ENCODE peak calls at places on chromosomes 4 and X, in nine cellular contexts. One of them, this sample, is unnamed.
A peak's percentile ranks its signal among the peaks of the same experiment; 100 is the strongest.

GRCh38 chr4:7157666-7158065 is 34.7 kb upstream of the SORCS2 start:
- DNase-seq in PC-3: no peak
- DNase-seq in GM23338: no peak
- DNase-seq in OCI-LY7: no peak
- DNase-seq in GM23248: no peak
- DNase-seq in SK-N-SH: no peak
- DNase-seq in neural progenitor cell: no peak
- DNase-seq in hepatocyte: no peak
- DNase-seq in HCT116: no peak
- DNase-seq in this sample: no peak

GRCh38 chrX:129836827-129837226 is 6.9 kb downstream of the ZDHHC9 start:
- DNase-seq in OCI-LY7: no peak
- DNase-seq in SK-N-SH: no peak
- DNase-seq in HCT116: no peak
- DNase-seq in neural progenitor cell: no peak
- DNase-seq in PC-3: no peak
- DNase-seq in hepatocyte: no peak
- DNase-seq in GM23248: no peak
- DNase-seq in GM23338: no peak
- DNase-seq in this sample: no peak

GRCh38 chr4:62709618-62710252 is 1509.6 kb downstream of the ADGRL3 start:
- DNase-seq in HCT116: no peak
- DNase-seq in hepatocyte: peak; percentile 66
- DNase-seq in GM23338: peak; percentile 67
- DNase-seq in SK-N-SH: peak; percentile 16
- DNase-seq in neural progenitor cell: peak; percentile 57
- DNase-seq in OCI-LY7: peak; percentile 15
- DNase-seq in PC-3: peak; percentile 91
- DNase-seq in GM23248: peak; percentile 9
- DNase-seq in this sample: peak; percentile 60

GRCh38 chr4:88275949-88276515 is 8.3 kb downstream of the PPM1K start:
- DNase-seq in GM23248: no peak
- DNase-seq in hepatocyte: no peak
- DNase-seq in SK-N-SH: no peak
- DNase-seq in neural progenitor cell: no peak
- DNase-seq in OCI-LY7: no peak
- DNase-seq in HCT116: no peak
- DNase-seq in PC-3: peak; percentile 11
- DNase-seq in GM23338: no peak
- DNase-seq in this sample: no peak

GRCh38 chrX:14027511-14028019 is 2.1 kb downstream of the GEMIN8 start:
- DNase-seq in neural progenitor cell: no peak
- DNase-seq in GM23248: peak; percentile 77
- DNase-seq in PC-3: peak; percentile 86
- DNase-seq in SK-N-SH: no peak
- DNase-seq in OCI-LY7: no peak
- DNase-seq in HCT116: no peak
- DNase-seq in GM23338: no peak
- DNase-seq in hepatocyte: no peak
- DNase-seq in this sample: no peak

GRCh38 chrX:153968754-153969124 is 2.9 kb downstream of the HCFC1 start:
- DNase-seq in OCI-LY7: peak; percentile 82
- DNase-seq in hepatocyte: no peak
- DNase-seq in SK-N-SH: no peak
- DNase-seq in GM23248: peak; percentile 53
- DNase-seq in neural progenitor cell: peak; percentile 52
- DNase-seq in HCT116: no peak
- DNase-seq in PC-3: peak; percentile 10
- DNase-seq in GM23338: peak; percentile 22
- DNase-seq in this sample: peak; percentile 84

GRCh38 chr4:2092653-2093000 is 33.5 kb downstream of the NAT8L start:
- DNase-seq in PC-3: no peak
- DNase-seq in HCT116: no peak
- DNase-seq in GM23338: no peak
- DNase-seq in neural progenitor cell: peak; percentile 49
- DNase-seq in GM23248: no peak
- DNase-seq in SK-N-SH: no peak
- DNase-seq in hepatocyte: no peak
- DNase-seq in OCI-LY7: no peak
- DNase-seq in this sample: no peak

GRCh38 chr4:106334732-106335131 is 18.4 kb downstream of the AIMP1 start:
- DNase-seq in GM23338: no peak
- DNase-seq in neural progenitor cell: no peak
- DNase-seq in hepatocyte: no peak
- DNase-seq in GM23248: no peak
- DNase-seq in OCI-LY7: no peak
- DNase-seq in HCT116: no peak
- DNase-seq in PC-3: no peak
- DNase-seq in SK-N-SH: no peak
- DNase-seq in this sample: no peak

DNA sequence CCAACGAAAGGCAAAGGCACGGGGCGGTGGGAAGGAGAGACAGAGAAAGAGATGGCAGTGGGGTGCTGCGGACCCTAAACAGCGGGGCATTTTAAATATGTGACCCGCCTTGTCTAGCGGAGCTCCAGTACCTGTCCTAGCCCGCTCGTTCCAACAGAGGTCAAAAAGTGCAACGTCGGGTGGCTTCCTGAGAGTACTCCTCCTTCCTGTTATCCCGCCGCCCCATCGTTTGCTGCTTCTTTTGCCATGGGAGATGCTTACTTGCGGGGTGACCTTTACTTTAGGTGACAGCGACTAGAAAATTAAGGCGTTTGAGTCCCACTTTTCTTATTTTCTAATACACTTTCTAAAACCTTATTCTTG is 734 bp downstream of the NRK start:
- DNase-seq in OCI-LY7: no peak
- DNase-seq in hepatocyte: no peak
- DNase-seq in PC-3: no peak
- DNase-seq in neural progenitor cell: no peak
- DNase-seq in GM23248: no peak
- DNase-seq in GM23338: no peak
- DNase-seq in HCT116: no peak
- DNase-seq in SK-N-SH: peak; percentile 7
- DNase-seq in this sample: no peak
- H2AFZ ChIP-seq in OCI-LY7: no peak overlapping the region
- H2AFZ ChIP-seq in hepatocyte: no peak overlapping the region
- H2AFZ ChIP-seq in PC-3: no peak overlapping the region
- H2AFZ ChIP-seq in neural progenitor cell: peak overlapping the region; percentile 72
- H2AFZ ChIP-seq in GM23248: no peak overlapping the region
- H2AFZ ChIP-seq in GM23338: peak overlapping the region; percentile 91
- H2AFZ ChIP-seq in HCT116: no peak overlapping the region
- H2AFZ ChIP-seq in SK-N-SH: no peak overlapping the region
- H2AFZ ChIP-seq in this sample: no peak overlapping the region

GRCh38 chrX:152639426-152639825 is 1.7 kb downstream of the GABRQ start:
- DNase-seq in SK-N-SH: no peak
- DNase-seq in GM23338: no peak
- DNase-seq in PC-3: no peak
- DNase-seq in GM23248: no peak
- DNase-seq in hepatocyte: no peak
- DNase-seq in OCI-LY7: no peak
- DNase-seq in neural progenitor cell: no peak
- DNase-seq in HCT116: no peak
- DNase-seq in this sample: no peak

GRCh38 chrX:152637649-152638442 is at the start of gene GABRQ:
- DNase-seq in GM23338: peak; percentile 87
- DNase-seq in neural progenitor cell: peak; percentile 93
- DNase-seq in SK-N-SH: peak; percentile 88
- DNase-seq in OCI-LY7: no peak
- DNase-seq in HCT116: peak; percentile 54
- DNase-seq in GM23248: peak; percentile 51
- DNase-seq in PC-3: no peak
- DNase-seq in hepatocyte: peak; percentile 75
- DNase-seq in this sample: peak; percentile 67

GRCh38 chrX:152638443-152638904 is 779 bp downstream of the GABRQ start:
- DNase-seq in OCI-LY7: no peak
- DNase-seq in HCT116: no peak
- DNase-seq in SK-N-SH: no peak
- DNase-seq in hepatocyte: no peak
- DNase-seq in PC-3: no peak
- DNase-seq in GM23338: peak; percentile 10
- DNase-seq in GM23248: no peak
- DNase-seq in neural progenitor cell: no peak
- DNase-seq in this sample: no peak

GRCh38 chrX:152632445-152633097 is 5.1 kb upstream of the GABRQ start:
- DNase-seq in SK-N-SH: peak; percentile 49
- DNase-seq in GM23248: peak; percentile 49
- DNase-seq in OCI-LY7: peak; percentile 12
- DNase-seq in HCT116: peak; percentile 16
- DNase-seq in neural progenitor cell: peak; percentile 42
- DNase-seq in GM23338: peak; percentile 62
- DNase-seq in PC-3: peak; percentile 69
- DNase-seq in hepatocyte: peak; percentile 55
- DNase-seq in this sample: peak; percentile 30

DNA sequence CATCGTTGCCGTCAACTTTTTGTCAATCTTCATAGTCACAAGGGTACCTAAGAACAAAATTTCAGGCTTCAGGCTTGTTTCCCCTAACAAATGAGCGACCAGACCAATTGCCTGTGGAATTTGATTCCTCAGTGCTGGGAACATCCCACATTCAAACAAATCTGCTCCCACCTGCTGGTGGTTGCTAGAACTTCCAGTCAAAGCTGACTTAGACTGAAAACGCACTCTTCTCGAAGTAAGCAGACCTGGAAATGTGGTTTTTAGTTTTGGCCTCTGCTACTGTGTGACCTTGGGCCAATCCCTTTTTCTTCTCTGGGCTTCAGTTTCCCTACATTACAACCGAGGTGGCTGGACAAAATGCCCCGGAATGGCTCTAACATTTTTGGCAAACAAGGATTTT is 1.8 kb upstream of the GABRQ start:
- DNase-seq in GM23338: peak; percentile 79
- DNase-seq in SK-N-SH: peak; percentile 50
- DNase-seq in GM23248: peak; percentile 66
- DNase-seq in HCT116: peak; percentile 59
- DNase-seq in neural progenitor cell: peak; percentile 74
- DNase-seq in hepatocyte: peak; percentile 58
- DNase-seq in PC-3: peak; percentile 71
- DNase-seq in OCI-LY7: peak; percentile 8
- DNase-seq in this sample: peak; percentile 28
- TF ChIP-seq EZH2phosphoT487 in GM23338: no peak
- TF ChIP-seq EZH2phosphoT487 in SK-N-SH: no peak
- TF ChIP-seq EZH2phosphoT487 in GM23248: no peak
- TF ChIP-seq EZH2phosphoT487 in HCT116: no peak
- TF ChIP-seq EZH2phosphoT487 in neural progenitor cell: no peak
- TF ChIP-seq EZH2phosphoT487 in hepatocyte: no peak
- TF ChIP-seq EZH2phosphoT487 in PC-3: no peak
- TF ChIP-seq EZH2phosphoT487 in OCI-LY7: no peak
- TF ChIP-seq EZH2phosphoT487 in this sample: no peak

GRCh38 chr4:125370478-125370877 is 55.7 kb downstream of the FAT4 start:
- DNase-seq in SK-N-SH: no peak
- DNase-seq in GM23248: no peak
- DNase-seq in HCT116: no peak
- DNase-seq in OCI-LY7: no peak
- DNase-seq in neural progenitor cell: no peak
- DNase-seq in hepatocyte: no peak
- DNase-seq in GM23338: no peak
- DNase-seq in PC-3: no peak
- DNase-seq in this sample: no peak

GRCh38 chr4:125368161-125368560 is 53.4 kb downstream of the FAT4 start:
- DNase-seq in neural progenitor cell: no peak
- DNase-seq in hepatocyte: peak; percentile 45
- DNase-seq in GM23248: peak; percentile 81
- DNase-seq in OCI-LY7: no peak
- DNase-seq in PC-3: peak; percentile 65
- DNase-seq in GM23338: no peak
- DNase-seq in SK-N-SH: peak; percentile 1
- DNase-seq in HCT116: no peak
- DNase-seq in this sample: no peak

GRCh38 chr4:125369098-125369497 is 54.3 kb downstream of the FAT4 start:
- DNase-seq in hepatocyte: no peak
- DNase-seq in GM23248: peak; percentile 25
- DNase-seq in OCI-LY7: no peak
- DNase-seq in neural progenitor cell: no peak
- DNase-seq in SK-N-SH: no peak
- DNase-seq in PC-3: no peak
- DNase-seq in GM23338: no peak
- DNase-seq in HCT116: no peak
- DNase-seq in this sample: no peak

GRCh38 chr4:125365731-125366130 is 51.0 kb downstream of the FAT4 start:
- DNase-seq in HCT116: no peak
- DNase-seq in neural progenitor cell: no peak
- DNase-seq in GM23248: no peak
- DNase-seq in hepatocyte: no peak
- DNase-seq in PC-3: no peak
- DNase-seq in SK-N-SH: no peak
- DNase-seq in GM23338: no peak
- DNase-seq in OCI-LY7: no peak
- DNase-seq in this sample: no peak

GRCh38 chr4:125368684-125369083 is 53.9 kb downstream of the FAT4 start:
- DNase-seq in GM23248: peak; percentile 72
- DNase-seq in OCI-LY7: no peak
- DNase-seq in GM23338: no peak
- DNase-seq in SK-N-SH: no peak
- DNase-seq in hepatocyte: peak; percentile 23
- DNase-seq in HCT116: no peak
- DNase-seq in neural progenitor cell: no peak
- DNase-seq in PC-3: peak; percentile 66
- DNase-seq in this sample: no peak
- H3K27ac ChIP-seq in GM23248: peak overlapping the region; percentile 77
- H3K27ac ChIP-seq in OCI-LY7: no peak overlapping the region
- H3K27ac ChIP-seq in GM23338: no peak overlapping the region
- H3K27ac ChIP-seq in SK-N-SH: peak overlapping the region; percentile 74
- H3K27ac ChIP-seq in hepatocyte: peak overlapping the region; percentile 34
- H3K27ac ChIP-seq in HCT116: no peak overlapping the region
- H3K27ac ChIP-seq in neural progenitor cell: no peak overlapping the region
- H3K27ac ChIP-seq in PC-3: peak overlapping the region; percentile 41
- H3K27ac ChIP-seq in this sample: no peak overlapping the region

GRCh38 chr4:15931451-15932210 is 6.9 kb downstream of the FGFBP1 start:
- DNase-seq in SK-N-SH: no peak
- DNase-seq in neural progenitor cell: no peak
- DNase-seq in hepatocyte: no peak
- DNase-seq in OCI-LY7: no peak
- DNase-seq in GM23248: no peak
- DNase-seq in PC-3: no peak
- DNase-seq in HCT116: no peak
- DNase-seq in GM23338: no peak
- DNase-seq in this sample: no peak

GRCh38 chr4:15936495-15936894 is 2.0 kb downstream of the FGFBP1 start:
- DNase-seq in hepatocyte: no peak
- DNase-seq in PC-3: peak; percentile 30
- DNase-seq in GM23248: no peak
- DNase-seq in neural progenitor cell: no peak
- DNase-seq in GM23338: no peak
- DNase-seq in HCT116: no peak
- DNase-seq in OCI-LY7: no peak
- DNase-seq in SK-N-SH: no peak
- DNase-seq in this sample: no peak

GRCh38 chr4:15935504-15936392 is 2.8 kb downstream of the FGFBP1 start:
- DNase-seq in SK-N-SH: no peak
- DNase-seq in HCT116: no peak
- DNase-seq in GM23338: no peak
- DNase-seq in PC-3: no peak
- DNase-seq in GM23248: no peak
- DNase-seq in hepatocyte: no peak
- DNase-seq in neural progenitor cell: no peak
- DNase-seq in OCI-LY7: no peak
- DNase-seq in this sample: no peak

GRCh38 chr4:15938182-15938581 is 358 bp downstream of the FGFBP1 start:
- DNase-seq in PC-3: peak; percentile 88
- DNase-seq in GM23338: peak; percentile 48
- DNase-seq in SK-N-SH: no peak
- DNase-seq in OCI-LY7: no peak
- DNase-seq in GM23248: peak; percentile 15
- DNase-seq in HCT116: peak; percentile 34
- DNase-seq in hepatocyte: peak; percentile 87
- DNase-seq in neural progenitor cell: peak; percentile 21
- DNase-seq in this sample: no peak

GRCh38 chr4:15934259-15934658 is 4.3 kb downstream of the FGFBP1 start:
- DNase-seq in PC-3: peak; percentile 52
- DNase-seq in GM23338: no peak
- DNase-seq in hepatocyte: no peak
- DNase-seq in GM23248: no peak
- DNase-seq in OCI-LY7: no peak
- DNase-seq in HCT116: no peak
- DNase-seq in neural progenitor cell: no peak
- DNase-seq in SK-N-SH: no peak
- DNase-seq in this sample: no peak
- H2AFZ ChIP-seq in PC-3: no peak overlapping the region
- H2AFZ ChIP-seq in GM23338: no peak overlapping the region
- H2AFZ ChIP-seq in hepatocyte: no peak overlapping the region
- H2AFZ ChIP-seq in GM23248: no peak overlapping the region
- H2AFZ ChIP-seq in OCI-LY7: no peak overlapping the region
- H2AFZ ChIP-seq in HCT116: no peak overlapping the region
- H2AFZ ChIP-seq in neural progenitor cell: no peak overlapping the region
- H2AFZ ChIP-seq in SK-N-SH: no peak overlapping the region
- H2AFZ ChIP-seq in this sample: no peak overlapping the region

This sample was measured in MM.1S.